ENCODE peak calls at places on chromosomes 1 and 21, in four cellular contexts. Z is Peyer's patch, C is uterus, U is tibial artery. O is an unnamed sample. For H3K9me3, the result is how much of the 10 kb centered on the place peaks cover.

GRCh38 chr1:24878775-24879742 is 51.0 kb downstream of the RUNX3 start:
- DNase-seq in Z (peak), C (no peak), U (peak), O (no peak)

GRCh38 chr1:162632234-162632666 is at the start of gene DDR2:
- DNase-seq in Z (no peak), C (peak), U (peak), O (no peak)

GRCh38 chr1:33377013-33377412 is 53.9 kb downstream of the PHC2 start:
- DNase-seq in Z (no peak), C (no peak), U (no peak), O (no peak)

GRCh38 chr21:28875078-28875477 is 117.6 kb downstream of the LTN1 start:
- DNase-seq in Z (no peak), C (no peak), U (no peak), O (no peak)

GRCh38 chr1:153655333-153655732 is 3.2 kb upstream of the SNAPIN start:
- DNase-seq in Z (peak), C (no peak), U (peak), O (no peak)

GRCh38 chr1:100891380-100891779 is 3.3 kb downstream of the EXTL2 start:
- DNase-seq in Z (no peak), C (no peak), U (no peak), O (no peak)

GRCh38 chr1:93770640-93771039 is 89.0 kb upstream of the BCAR3 start:
- DNase-seq in Z (no peak), C (no peak), U (no peak), O (no peak)

GRCh38 chr1:209435654-209436566 is 147.6 kb upstream of the CAMK1G start:
- DNase-seq in Z (peak), C (peak), U (no peak), O (no peak)

GRCh38 chr1:201408815-201409200 is 9.7 kb upstream of the LAD1 start:
- DNase-seq in Z (no peak), C (no peak), U (no peak), O (no peak)

GRCh38 chr1:86965012-86965826 is 50.8 kb downstream of the HS2ST1 start:
- DNase-seq in Z (no peak), C (no peak), U (no peak), O (no peak)

GRCh38 chr1:191162762-191163161 is 685.1 kb upstream of the BRINP3 start:
- DNase-seq in Z (no peak), C (no peak), U (no peak), O (no peak)

GRCh38 chr1:203657735-203658134 is 31.1 kb downstream of the ATP2B4 start:
- DNase-seq in Z (no peak), C (no peak), U (no peak), O (no peak)

GRCh38 chr1:56898888-56899287 is 44.3 kb downstream of the C8A start:
- DNase-seq in Z (no peak), C (no peak), U (no peak), O (no peak)

GRCh38 chr1:175188936-175189335 is 3.6 kb downstream of the KIAA0040 start:
- DNase-seq in Z (no peak), C (no peak), U (no peak), O (peak)

GRCh38 chr1:46819335-46819734 is 20.5 kb downstream of the CYP4B1 start:
- DNase-seq in Z (no peak), C (no peak), U (no peak), O (no peak)

GRCh38 chr1:43300661-43301094 is at the start of gene TIE1:
- DNase-seq in Z (no peak), C (peak), U (no peak), O (no peak)

GRCh38 chr1:43302721-43303476 is 2.1 kb downstream of the TIE1 start:
- DNase-seq in Z (peak), C (no peak), U (no peak), O (no peak)

GRCh38 chr1:43304287-43304615 is 3.5 kb downstream of the TIE1 start:
- DNase-seq in Z (peak), C (no peak), U (peak), O (no peak)

GRCh38 chr1:43303477-43304286 is 2.9 kb downstream of the TIE1 start:
- DNase-seq in Z (peak), C (no peak), U (peak), O (no peak)

DNA sequence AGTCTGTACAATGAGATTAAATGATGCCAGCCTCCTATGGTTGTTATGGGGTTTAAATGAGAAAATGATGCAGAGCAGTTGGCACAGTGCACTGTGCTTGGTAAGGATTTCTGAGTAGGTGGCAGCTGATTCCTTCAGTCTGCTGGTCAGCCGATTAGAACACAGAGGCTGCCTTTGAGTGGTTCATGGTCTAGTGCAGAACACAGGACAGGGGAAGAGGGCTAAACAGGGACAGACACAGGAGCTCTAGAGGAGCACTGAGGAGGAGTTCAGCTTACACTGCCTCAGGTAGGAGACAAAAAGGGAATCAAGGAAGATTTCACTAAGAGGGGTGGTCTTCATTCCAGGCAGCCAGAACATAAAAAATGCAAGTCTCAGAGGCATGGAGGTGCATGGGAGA is 1.4 kb downstream of the TIE1 start:
- DNase-seq in Z (no peak), C (no peak), U (no peak), O (no peak)
- H3K27ac ChIP-seq in Z (no peak), C (no peak), U (no peak), O (no peak)

GRCh38 chr1:248215880-248216279 is 15.3 kb upstream of the OR2M4 start:
- DNase-seq in Z (no peak), C (no peak), U (no peak), O (no peak)
- H3K9me3 ChIP-seq in Z (under half), C (under half), U (under half), O (under half)

GRCh38 chr1:88973520-88974137 is 18.8 kb downstream of the KYAT3 start:
- DNase-seq in Z (no peak), C (no peak), U (no peak), O (no peak)

GRCh38 chr1:88979749-88980116 is 12.7 kb downstream of the KYAT3 start:
- DNase-seq in Z (no peak), C (no peak), U (no peak), O (no peak)

GRCh38 chr1:88979054-88979748 is 13.2 kb downstream of the KYAT3 start:
- DNase-seq in Z (no peak), C (no peak), U (no peak), O (no peak)

GRCh38 chr1:88980918-88981317 is 11.5 kb downstream of the KYAT3 start:
- DNase-seq in Z (no peak), C (no peak), U (no peak), O (no peak)

DNA sequence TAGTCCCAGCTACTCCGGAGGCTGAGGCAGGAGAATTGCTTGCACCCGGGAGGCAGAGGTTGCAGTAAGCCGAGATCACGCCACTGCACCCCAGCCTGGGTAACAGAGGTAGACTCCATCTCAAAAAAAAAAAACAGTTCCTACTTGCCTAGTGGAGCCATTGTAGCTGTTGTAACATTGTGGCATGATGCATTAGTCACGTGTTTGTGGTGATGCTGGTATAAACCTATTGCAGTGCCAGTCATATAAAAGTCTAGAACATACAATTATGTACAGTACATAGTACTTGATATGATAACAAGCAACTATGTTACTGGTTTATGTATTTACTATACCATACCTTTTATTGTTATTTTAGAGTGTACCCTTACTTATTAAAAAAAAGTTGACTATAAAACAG is 16.2 kb downstream of the KYAT3 start:
- DNase-seq in Z (no peak), C (no peak), U (no peak), O (no peak)
- H3K27ac ChIP-seq in Z (no peak), C (no peak), U (no peak), O (no peak)

DNA sequence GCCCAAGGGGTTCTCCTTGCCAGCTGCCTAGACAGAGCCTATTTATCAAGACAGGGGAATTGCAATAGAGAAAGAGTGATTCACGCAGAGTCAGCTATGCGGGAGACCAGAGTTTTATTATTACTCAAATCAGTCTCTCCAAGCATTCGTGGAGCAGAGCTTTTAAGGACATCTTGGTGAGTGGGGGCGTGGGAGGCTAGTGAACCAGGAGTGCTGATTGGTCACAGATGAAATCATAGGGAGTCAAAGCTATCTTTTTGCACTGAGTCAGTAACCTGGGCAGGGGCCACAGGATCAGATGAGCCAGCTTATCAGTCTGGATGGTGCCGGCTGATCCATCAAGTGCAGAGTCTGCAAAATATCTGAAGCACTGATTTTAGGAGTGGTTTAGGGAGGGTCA is 64.8 kb upstream of the MRPS6 start:
- DNase-seq in Z (no peak), C (no peak), U (no peak), O (no peak)
- H3K9me3 ChIP-seq in Z (under half), C (under half), U (under half), O (under half)

DNA sequence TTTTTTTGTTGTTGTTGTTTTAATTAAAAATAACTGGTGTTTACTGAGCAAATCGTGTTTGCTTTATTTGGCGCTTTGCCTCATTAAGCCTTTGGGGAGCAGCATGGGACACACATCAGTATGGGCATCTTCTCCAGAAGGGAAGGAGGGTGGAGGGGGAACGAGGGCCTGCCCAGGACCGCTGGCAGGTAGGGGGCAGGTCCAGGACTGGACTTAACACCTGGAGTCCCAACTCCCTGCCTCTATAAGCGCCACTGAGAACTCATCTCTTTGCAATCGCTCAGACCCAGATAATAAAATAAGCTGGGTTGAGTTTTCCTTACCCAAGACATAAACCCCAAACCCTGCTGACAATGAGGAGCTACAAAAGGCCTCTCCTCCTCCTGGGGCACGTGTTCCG is 15.1 kb downstream of the ABCG1 start:
- DNase-seq in Z (no peak), C (no peak), U (no peak), O (no peak)
- H3K27ac ChIP-seq in Z (peak), C (peak), U (peak), O (peak)

DNA sequence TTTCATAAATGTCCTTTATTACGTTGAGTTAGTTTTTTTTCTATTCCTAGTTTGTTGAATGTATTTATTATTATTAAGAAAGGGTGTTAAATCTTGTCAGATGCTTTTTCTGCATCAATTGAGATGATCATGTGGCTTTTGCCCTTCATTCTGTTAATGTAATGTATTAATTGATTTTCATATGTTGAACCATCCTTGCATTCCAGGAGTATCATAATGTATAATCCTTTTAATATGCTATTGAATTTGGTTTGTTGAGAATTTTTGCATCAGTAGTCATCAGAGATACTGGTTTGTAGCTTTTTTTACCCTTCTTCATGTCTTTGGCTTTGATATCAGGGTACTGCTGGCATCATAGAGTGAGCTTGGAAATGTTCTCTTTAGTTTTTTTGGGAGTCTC is 100.0 kb downstream of the POFUT2 start:
- DNase-seq in Z (no peak), C (no peak), U (no peak), O (no peak)
- H3K9me3 ChIP-seq in Z (under half), C (under half), U (under half), O (under half)